ENCODE peak calls at places on chromosome 12, in five cellular contexts. V, Z, Q, E and I are unnamed samples.

GRCh38 chr12:46843811-46844210 is 18.0 kb upstream of the SLC38A4 start:
- DNase-seq in V (no peak), Z (no peak), Q (no peak), E (no peak), I (no peak)

GRCh38 chr12:58249610-58250009 is 308.2 kb downstream of the ATP23 start:
- DNase-seq in V (no peak), Z (peak), Q (no peak), E (no peak), I (no peak)

GRCh38 chr12:32051511-32052299 is 54.9 kb upstream of the BICD1 start:
- DNase-seq in V (peak), Z (no peak), Q (no peak), E (peak), I (no peak)

GRCh38 chr12:129727100-129727499 is 176.7 kb downstream of the TMEM132D start:
- DNase-seq in V (no peak), Z (no peak), Q (no peak), E (no peak), I (no peak)

GRCh38 chr12:96886998-96887677 is 19.9 kb upstream of the NEDD1 start:
- DNase-seq in V (no peak), Z (no peak), Q (no peak), E (peak), I (no peak)

GRCh38 chr12:12560587-12561304 is 1.9 kb downstream of the DUSP16 start:
- DNase-seq in V (peak), Z (no peak), Q (peak), E (peak), I (peak)

GRCh38 chr12:98422359-98422758 is 93.0 kb upstream of the TMPO start:
- DNase-seq in V (no peak), Z (no peak), Q (no peak), E (no peak), I (no peak)

GRCh38 chr12:93541578-93542217 is 30.8 kb upstream of the SOCS2 start:
- DNase-seq in V (no peak), Z (no peak), Q (no peak), E (no peak), I (no peak)

GRCh38 chr12:48969847-48970701 is 1.5 kb downstream of the WNT10B start:
- DNase-seq in V (no peak), Z (no peak), Q (peak), E (no peak), I (peak)

GRCh38 chr12:10901427-10901826 is 7.9 kb downstream of the TAS2R13 start:
- DNase-seq in V (peak), Z (no peak), Q (no peak), E (no peak), I (no peak)

GRCh38 chr12:15364221-15365170 is 42.2 kb downstream of the PTPRO start:
- DNase-seq in V (peak), Z (no peak), Q (no peak), E (no peak), I (no peak)

GRCh38 chr12:118120579-118121363 is 15.2 kb upstream of the PEBP1 start:
- DNase-seq in V (peak), Z (peak), Q (peak), E (peak), I (peak)

GRCh38 chr12:53279888-53280498 is 11.9 kb downstream of the ESPL1 start:
- DNase-seq in V (peak), Z (no peak), Q (no peak), E (no peak), I (no peak)

GRCh38 chr12:68479832-68480291 is 130.8 kb upstream of the RAP1B start:
- DNase-seq in V (peak), Z (no peak), Q (no peak), E (no peak), I (no peak)

GRCh38 chr12:53701518-53702264 is 25.6 kb downstream of the CALCOCO1 start:
- DNase-seq in V (peak), Z (peak), Q (peak), E (peak), I (peak)

GRCh38 chr12:130868412-130868811 is 3.5 kb upstream of the RAN start:
- DNase-seq in V (no peak), Z (no peak), Q (no peak), E (no peak), I (no peak)

GRCh38 chr12:18646307-18646706 is 91.5 kb downstream of the PLCZ1 start:
- DNase-seq in V (no peak), Z (no peak), Q (no peak), E (no peak), I (no peak)

GRCh38 chr12:114401346-114402320 is 4.3 kb downstream of the TBX5 start:
- DNase-seq in V (no peak), Z (no peak), Q (peak), E (no peak), I (no peak)

GRCh38 chr12:92715625-92716024 is 12.8 kb downstream of the PLEKHG7 start:
- DNase-seq in V (no peak), Z (no peak), Q (no peak), E (no peak), I (no peak)

GRCh38 chr12:114729731-114730130 is 45.8 kb upstream of the TBX3 start:
- DNase-seq in V (peak), Z (no peak), Q (no peak), E (no peak), I (no peak)

GRCh38 chr12:91778938-91779400 is 366.7 kb downstream of the BTG1 start:
- DNase-seq in V (peak), Z (no peak), Q (peak), E (no peak), I (peak)

GRCh38 chr12:76037130-76038105 is 5.8 kb upstream of the PHLDA1 start:
- DNase-seq in V (peak), Z (no peak), Q (peak), E (no peak), I (peak)

GRCh38 chr12:2836004-2836403 is 1.2 kb upstream of the NRIP2 start:
- DNase-seq in V (no peak), Z (no peak), Q (no peak), E (no peak), I (no peak)

GRCh38 chr12:31507966-31508365 is 83.0 kb downstream of the DENND5B start:
- DNase-seq in V (peak), Z (no peak), Q (no peak), E (no peak), I (no peak)

GRCh38 chr12:58566599-58566998 is 353.7 kb downstream of the LRIG3 start:
- DNase-seq in V (no peak), Z (no peak), Q (no peak), E (no peak), I (no peak)

DNA sequence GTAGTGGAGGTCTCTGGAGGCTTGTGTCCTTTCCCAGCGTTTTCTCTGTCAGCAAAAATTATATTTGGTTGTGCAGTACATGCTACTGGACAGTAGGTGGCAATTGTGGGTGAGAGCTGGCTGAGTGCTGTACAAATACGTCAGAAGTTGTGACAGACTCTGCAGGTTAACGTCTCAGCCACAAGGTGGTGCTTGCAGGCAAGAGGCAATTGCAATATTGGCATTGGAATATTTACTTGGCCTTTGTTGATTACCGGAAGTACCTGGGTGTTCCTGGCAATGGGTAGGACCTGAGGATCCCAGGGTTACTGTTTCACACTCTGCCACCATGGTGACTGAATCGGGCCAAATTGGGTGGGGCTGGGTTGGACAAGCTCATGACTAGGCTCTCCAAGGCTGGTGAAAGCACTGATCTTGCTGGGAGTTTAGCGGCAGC is 333.9 kb upstream of the LMO3 start:
- DNase-seq in V (peak), Z (no peak), Q (peak), E (no peak), I (peak)
- TF ChIP-seq CTCF in V (peak), Z (no peak), Q (peak), E (no peak), I (peak)

DNA sequence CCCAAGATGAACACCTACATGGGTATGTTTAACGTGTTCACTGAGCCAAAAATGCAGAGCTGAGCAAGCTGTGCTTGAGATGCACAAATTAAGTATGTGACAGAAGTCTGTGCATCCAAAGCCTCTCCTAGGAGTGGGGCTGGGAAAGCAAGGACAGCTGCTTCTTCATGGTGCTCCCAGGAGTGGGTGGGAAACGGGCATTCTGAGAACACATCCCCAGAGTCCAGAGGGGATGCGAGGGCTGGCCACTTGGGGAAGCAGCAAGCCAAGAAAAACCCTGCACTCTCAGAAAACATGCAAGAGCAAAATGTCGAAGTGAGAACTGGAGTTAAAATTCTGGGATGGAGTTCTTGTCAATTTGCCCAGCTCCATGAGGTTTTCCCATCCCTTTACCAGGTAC is 414.3 kb downstream of the BCAT1 start:
- DNase-seq in V (no peak), Z (peak), Q (no peak), E (peak), I (no peak)
- TF ChIP-seq CTCF in V (no peak), Z (no peak), Q (no peak), E (no peak), I (no peak)

DNA sequence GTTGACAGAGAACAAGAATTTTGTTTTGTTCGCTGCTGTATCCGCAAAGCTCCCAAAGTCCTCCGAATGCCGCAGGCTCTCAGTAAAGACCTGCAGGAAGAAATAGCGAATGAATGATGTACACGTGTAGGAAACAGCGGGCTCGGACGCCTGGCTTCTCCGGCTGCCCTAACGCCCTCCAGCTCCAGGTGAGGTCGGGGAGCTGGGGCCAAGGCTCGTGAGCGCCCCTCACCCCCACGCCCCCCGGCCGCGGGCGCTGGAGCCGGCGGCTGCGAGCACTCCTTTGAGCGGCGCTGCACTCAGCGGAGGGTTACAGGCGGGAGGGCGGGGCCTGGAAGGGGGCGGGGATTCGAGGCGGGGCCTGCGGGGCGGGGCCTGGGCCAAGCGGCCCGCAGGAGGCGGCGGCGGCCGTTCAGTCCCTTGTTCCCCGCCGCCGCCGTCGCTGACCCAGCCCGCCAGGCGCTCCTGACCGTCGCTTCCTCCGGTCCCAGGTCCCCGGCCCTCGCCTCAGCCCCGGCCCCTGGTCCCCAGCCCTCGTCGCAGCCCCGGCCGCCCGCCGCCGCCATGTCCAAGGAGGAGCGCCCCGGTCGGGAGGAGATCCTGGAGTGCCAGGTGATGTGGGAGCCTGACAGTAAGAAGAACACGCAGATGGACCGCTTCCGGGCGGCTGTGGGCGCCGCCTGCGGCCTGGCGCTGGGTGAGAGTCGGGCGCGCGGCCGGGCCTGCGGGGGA is at the start of gene AACS:
- DNase-seq in V (peak), Z (peak), Q (peak), E (peak), I (peak)
- TF ChIP-seq CTCF in V (no peak), Z (peak), Q (no peak), E (no peak), I (no peak)

DNA sequence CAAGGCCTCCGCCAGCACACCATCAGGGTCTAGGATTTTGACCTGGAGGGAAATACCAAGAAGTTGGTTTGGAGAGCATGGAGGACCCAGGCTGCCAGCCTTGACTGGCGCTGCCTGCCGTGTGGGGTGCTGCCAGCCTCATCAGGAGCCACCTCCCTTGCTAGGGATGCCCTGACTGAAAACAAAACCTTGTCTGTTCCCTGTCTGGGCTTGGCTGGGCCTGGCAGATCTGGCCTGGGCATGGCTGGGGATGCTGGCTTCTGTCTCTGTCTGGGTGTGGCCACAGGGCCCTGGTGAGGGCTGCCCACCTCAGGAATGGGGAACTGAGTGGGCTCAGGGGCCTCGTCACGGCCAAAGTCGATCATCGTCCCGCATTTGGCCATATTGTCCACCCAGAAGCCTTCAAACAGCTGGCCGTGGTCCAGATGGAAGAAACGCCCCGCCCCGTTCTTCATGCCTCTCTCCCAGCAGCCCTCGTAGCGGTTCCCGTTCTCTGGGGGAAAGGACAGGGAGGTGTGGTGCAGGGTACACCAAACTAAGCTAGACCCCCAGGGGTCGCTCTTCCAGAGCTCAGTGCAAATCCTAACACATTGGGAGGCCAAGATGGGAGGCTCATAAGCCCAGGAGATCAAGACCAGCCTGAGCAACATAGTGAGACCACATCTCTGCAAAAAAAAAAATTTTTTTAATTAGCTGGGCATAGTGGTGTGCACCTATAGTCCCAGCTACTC is 16.5 kb downstream of the MORN3 start:
- DNase-seq in V (peak), Z (no peak), Q (no peak), E (no peak), I (no peak)
- TF ChIP-seq CTCF in V (no peak), Z (no peak), Q (no peak), E (no peak), I (no peak)

GRCh38 chr12:132438726-132439125 is 51.2 kb upstream of the FBRSL1 start:
- DNase-seq in V (no peak), Z (no peak), Q (no peak), E (no peak), I (no peak)

GRCh38 chr12:132437252-132438138 is 52.5 kb upstream of the FBRSL1 start:
- DNase-seq in V (no peak), Z (no peak), Q (no peak), E (no peak), I (no peak)

GRCh38 chr12:132438139-132438700 is 51.7 kb upstream of the FBRSL1 start:
- DNase-seq in V (no peak), Z (no peak), Q (no peak), E (no peak), I (no peak)

GRCh38 chr12:132435486-132436187 is 54.3 kb upstream of the FBRSL1 start:
- DNase-seq in V (no peak), Z (no peak), Q (no peak), E (no peak), I (no peak)

DNA sequence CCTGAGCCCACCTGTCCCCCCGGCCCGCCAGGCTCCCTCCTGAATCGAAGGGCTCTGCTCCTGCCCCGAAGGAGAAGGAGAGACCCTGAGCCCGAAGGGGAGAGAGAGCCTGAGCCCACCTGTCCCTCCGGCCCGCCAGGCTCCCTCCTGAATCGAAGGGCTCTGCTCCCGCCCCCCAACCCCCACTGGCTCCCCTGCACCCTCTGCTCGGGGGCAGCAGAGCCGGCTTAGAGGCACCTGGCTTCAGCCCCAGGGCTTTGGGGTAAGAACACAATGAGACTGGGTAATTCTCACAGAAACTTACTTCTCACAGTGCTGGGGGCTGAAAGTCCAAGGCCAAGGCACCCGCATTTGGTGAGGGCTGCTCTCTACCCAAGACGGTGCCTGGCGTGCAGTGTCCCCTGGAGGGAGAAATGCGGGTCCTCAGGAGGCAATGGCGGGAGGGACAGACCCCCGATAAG is 53.1 kb upstream of the FBRSL1 start:
- DNase-seq in V (no peak), Z (no peak), Q (no peak), E (no peak), I (no peak)
- TF ChIP-seq CTCF in V (no peak), Z (no peak), Q (no peak), E (no peak), I (no peak)

GRCh38 chr12:45039757-45040156 is 11.1 kb downstream of the DBX2 start:
- DNase-seq in V (no peak), Z (no peak), Q (no peak), E (no peak), I (no peak)

GRCh38 chr12:45040977-45041376 is 9.9 kb downstream of the DBX2 start:
- DNase-seq in V (no peak), Z (no peak), Q (no peak), E (no peak), I (no peak)

GRCh38 chr12:45042599-45042998 is 8.3 kb downstream of the DBX2 start:
- DNase-seq in V (no peak), Z (no peak), Q (no peak), E (no peak), I (no peak)
- TF ChIP-seq CTCF in V (no peak), Z (no peak), Q (no peak), E (no peak), I (no peak)